ENCODE peak calls at places on chromosomes 13 and 19, in six cellular contexts. X is amygdala; G is CD4-positive, alpha-beta T cell; N is sigmoid colon; K is stimulated activated CD4-positive, alpha-beta T cell treated with anti-CD3 and anti-CD28 coated beads, Interleukin-2, amount 100 ng/mL, for 48 hours; T is left colon. S is an unnamed sample.

GRCh38 chr13:43242040-43242439 is 218.7 kb downstream of the DNAJC15 start:
- DNase-seq in X (no peak), G (no peak), N (no peak), K (no peak), T (no peak), S (no peak)

GRCh38 chr13:20525144-20525600 is 485 bp downstream of the CRYL1 start:
- DNase-seq in X (peak; percentile 42), G (peak; percentile 19), N (peak; percentile 71), K (no peak), T (peak; percentile 66), S (peak; percentile 80)

GRCh38 chr13:70043685-70044084 is 63.9 kb upstream of the ATXN8OS start:
- DNase-seq in X (no peak), G (no peak), N (no peak), K (no peak), T (no peak), S (no peak)

GRCh38 chr13:76937416-76937815 is 10.9 kb upstream of the ACOD1 start:
- DNase-seq in X (no peak), G (no peak), N (no peak), K (no peak), T (no peak), S (no peak)

GRCh38 chr13:31322025-31322424 is 122.2 kb downstream of the B3GLCT start:
- DNase-seq in X (no peak), G (no peak), N (no peak), K (no peak), T (no peak), S (no peak)

GRCh38 chr13:66656050-66656449 is 574.1 kb downstream of the PCDH9 start:
- DNase-seq in X (no peak), G (no peak), N (no peak), K (no peak), T (no peak), S (no peak)

GRCh38 chr19:18379803-18380747 is 5.9 kb upstream of the GDF15 start:
- DNase-seq in X (no peak), G (no peak), N (peak; percentile 98), K (no peak), T (peak; percentile 87), S (peak; percentile 90)

GRCh38 chr13:99656092-99656745 is 154.9 kb downstream of the TM9SF2 start:
- DNase-seq in X (peak; percentile 62), G (peak; percentile 83), N (peak; percentile 85), K (peak; percentile 85), T (peak; percentile 86), S (peak; percentile 82)

GRCh38 chr13:21297452-21297851 is 121.0 kb downstream of the MRPL57 start:
- DNase-seq in X (no peak), G (no peak), N (no peak), K (no peak), T (no peak), S (no peak)

GRCh38 chr19:1047696-1048147 is 7.8 kb downstream of the ABCA7 start:
- DNase-seq in X (no peak), G (no peak), N (no peak), K (no peak), T (peak; percentile 79), S (no peak)

GRCh38 chr13:82827704-82828103 is 1054.6 kb downstream of the SLITRK1 start:
- DNase-seq in X (no peak), G (no peak), N (no peak), K (no peak), T (no peak), S (no peak)

GRCh38 chr13:112267650-112268049 is 108.5 kb upstream of the SPACA7 start:
- DNase-seq in X (no peak), G (no peak), N (no peak), K (no peak), T (no peak), S (no peak)

GRCh38 chr19:33311326-33311682 is 9.0 kb upstream of the CEBPA start:
- DNase-seq in X (no peak), G (no peak), N (no peak), K (peak; percentile 22), T (peak; percentile 57), S (no peak)

GRCh38 chr13:30739646-30740642 is 4.6 kb downstream of the ALOX5AP start:
- DNase-seq in X (no peak), G (peak; percentile 44), N (no peak), K (peak; percentile 44), T (no peak), S (no peak)